ENCODE peak calls at places on chromosomes 5 and 9, in six cellular contexts. F, T, P, A, B and M are unnamed samples.

GRCh38 chr5:83085106-83085505 is 7.8 kb downstream of the XRCC4 start:
- DNase-seq in B (no peak), P (no peak), F (no peak), T (no peak), A (no peak), M (no peak)

GRCh38 chr9:134170525-134171315 is 6.4 kb upstream of the RNU6ATAC start:
- DNase-seq in A (no peak), B (no peak), T (peak; percentile 26), F (no peak), P (no peak), M (no peak)

GRCh38 chr5:163773181-163773580 is 267.8 kb downstream of the MAT2B start:
- DNase-seq in A (no peak), B (no peak), T (no peak), P (no peak), F (no peak), M (no peak)

GRCh38 chr9:75615284-75615683 is 275.2 kb upstream of the PCSK5 start:
- DNase-seq in P (no peak), F (no peak), T (no peak), B (no peak), A (no peak), M (no peak)

GRCh38 chr5:68176802-68177479 is 38.6 kb upstream of the PIK3R1 start:
- DNase-seq in B (no peak), P (no peak), A (no peak), F (no peak), T (no peak), M (no peak)

GRCh38 chr9:121200346-121200745 is 1.3 kb downstream of the RAB14 start:
- DNase-seq in F (no peak), P (no peak), T (no peak), A (no peak), B (no peak), M (no peak)

GRCh38 chr9:97551308-97551707 is 49.8 kb downstream of the TMOD1 start:
- DNase-seq in P (no peak), F (no peak), B (no peak), T (no peak), A (no peak), M (no peak)

GRCh38 chr5:128494516-128494915 is 43.5 kb downstream of the FBN2 start:
- DNase-seq in F (no peak), T (no peak), A (peak; percentile 40), P (no peak), B (no peak), M (no peak)

GRCh38 chr5:114447084-114447773 is 85.4 kb downstream of the KCNN2 start:
- DNase-seq in A (no peak), P (no peak), B (no peak), F (no peak), T (no peak), M (no peak)

GRCh38 chr5:139647406-139648204 is 544 bp upstream of the CXXC5 start:
- DNase-seq in P (no peak), B (peak; percentile 6), A (no peak), F (peak; percentile 19), T (no peak), M (no peak)

GRCh38 chr5:139468421-139468931 is 2.3 kb upstream of the SMIM33 start:
- DNase-seq in B (no peak), F (no peak), T (no peak), P (no peak), A (peak; percentile 65), M (no peak)

GRCh38 chr9:83988411-83988810 is 7.8 kb downstream of the RMI1 start:
- DNase-seq in P (no peak), F (no peak), B (no peak), A (no peak), T (no peak), M (no peak)

GRCh38 chr5:31995011-31995410 is 179.1 kb downstream of the GOLPH3 start:
- DNase-seq in A (no peak), P (no peak), B (no peak), T (no peak), F (no peak), M (no peak)

GRCh38 chr9:126334626-126335621 is 8.3 kb downstream of the MVB12B start:
- DNase-seq in A (no peak), P (peak; percentile 32), B (no peak), F (no peak), T (no peak), M (no peak)

GRCh38 chr9:72931437-72931836 is 21.4 kb downstream of the ALDH1A1 start:
- DNase-seq in P (no peak), T (no peak), A (no peak), B (no peak), F (no peak), M (no peak)

GRCh38 chr5:40813698-40814281 is 15.6 kb upstream of the PRKAA1 start:
- DNase-seq in B (no peak), F (no peak), T (no peak), A (no peak), P (no peak), M (no peak)

GRCh38 chr9:127763918-127764384 is 14.5 kb downstream of the SH2D3C start:
- DNase-seq in P (no peak), T (no peak), B (peak; percentile 55), F (no peak), A (peak; percentile 80), M (no peak)

GRCh38 chr9:134325813-134326753 is at the start of gene RXRA:
- DNase-seq in T (peak; percentile 63), A (peak; percentile 64), P (peak; percentile 81), B (peak; percentile 87), F (peak; percentile 76), M (peak; percentile 69)